ENCODE peak calls at places on chromosomes 1 and 21, in four cellular contexts. U, L, B and D are unnamed samples.

GRCh38 chr1:8956461-8957349 is 11.0 kb downstream of the CA6 start:
- DNase-seq in U (no peak), L (no peak), B (no peak), D (no peak)

GRCh38 chr1:31763671-31764306 is 351 bp downstream of the ADGRB2 start:
- DNase-seq in U (no peak), L (no peak), B (no peak), D (peak; percentile 65)

GRCh38 chr1:116273042-116273783 is 99.8 kb upstream of the ATP1A1 start:
- DNase-seq in U (no peak), L (no peak), B (no peak), D (no peak)

GRCh38 chr1:234065794-234066447 is 161.4 kb downstream of the SLC35F3 start:
- DNase-seq in U (peak; percentile 51), L (peak; percentile 69), B (peak; percentile 25), D (peak; percentile 86)

GRCh38 chr1:94660994-94661393 is 119.4 kb upstream of the F3 start:
- DNase-seq in U (no peak), L (no peak), B (no peak), D (no peak)

GRCh38 chr1:6185151-6185550 is 5.0 kb upstream of the CHD5 start:
- DNase-seq in U (no peak), L (no peak), B (no peak), D (no peak)

GRCh38 chr1:55246896-55247295 is 31.7 kb upstream of the USP24 start:
- DNase-seq in U (no peak), L (no peak), B (no peak), D (no peak)

GRCh38 chr1:158040323-158040722 is 46.9 kb downstream of the KIRREL1 start:
- DNase-seq in U (no peak), L (no peak), B (no peak), D (no peak)

GRCh38 chr1:163412216-163412615 is 90.5 kb downstream of the NUF2 start:
- DNase-seq in U (no peak), L (no peak), B (no peak), D (no peak)

GRCh38 chr1:199747984-199748383 is 279.5 kb upstream of the NR5A2 start:
- DNase-seq in U (no peak), L (no peak), B (no peak), D (no peak)

GRCh38 chr1:211895126-211895759 is 64.7 kb upstream of the LPGAT1 start:
- DNase-seq in U (no peak), L (no peak), B (no peak), D (no peak)

GRCh38 chr1:58988752-58989151 is 204.9 kb upstream of the JUN start:
- DNase-seq in U (no peak), L (no peak), B (no peak), D (no peak)

GRCh38 chr1:50968021-50968883 is 1.8 kb upstream of the CDKN2C start:
- DNase-seq in U (peak; percentile 62), L (peak; percentile 96), B (peak; percentile 95), D (peak; percentile 94)

GRCh38 chr1:246147471-246148461 is 359.3 kb downstream of the SMYD3 start:
- DNase-seq in U (no peak), L (no peak), B (no peak), D (no peak)

GRCh38 chr21:43331111-43331961 is 95.6 kb downstream of the SIK1 start:
- DNase-seq in U (no peak), L (no peak), B (no peak), D (no peak)

GRCh38 chr1:39632491-39633417 is 6.7 kb downstream of the HEYL start:
- DNase-seq in U (no peak), L (no peak), B (no peak), D (no peak)

GRCh38 chr1:171245458-171246064 is 2.7 kb upstream of the FMO1 start:
- DNase-seq in U (no peak), L (peak; percentile 38), B (no peak), D (peak; percentile 74)

GRCh38 chr1:48073773-48074172 is 76.6 kb upstream of the TRABD2B start:
- DNase-seq in U (no peak), L (no peak), B (no peak), D (no peak)

GRCh38 chr1:7609311-7609994 is 161.6 kb upstream of the VAMP3 start:
- DNase-seq in U (no peak), L (no peak), B (no peak), D (no peak)

GRCh38 chr1:228150458-228151169 is 884 bp downstream of the GJC2 start:
- DNase-seq in U (no peak), L (no peak), B (no peak), D (no peak)

GRCh38 chr1:43994794-43995790 is 3.7 kb downstream of the CCDC24 start:
- DNase-seq in U (no peak), L (peak; percentile 68), B (no peak), D (peak; percentile 87)

GRCh38 chr1:62682531-62682930 is 5.7 kb downstream of the DOCK7 start:
- DNase-seq in U (no peak), L (no peak), B (no peak), D (no peak)

GRCh38 chr1:21707891-21708290 is 38.7 kb upstream of the RAP1GAP start:
- DNase-seq in U (no peak), L (no peak), B (no peak), D (no peak)

GRCh38 chr21:45535341-45536081 is 6.7 kb downstream of the SLC19A1 start:
- DNase-seq in U (no peak), L (peak; percentile 74), B (no peak), D (no peak)

GRCh38 chr1:102107441-102107840 is 110.7 kb upstream of the OLFM3 start:
- DNase-seq in U (no peak), L (no peak), B (no peak), D (no peak)

GRCh38 chr1:179083031-179083345 is 1.1 kb downstream of the TOR3A start:
- DNase-seq in U (peak; percentile 66), L (peak; percentile 78), B (no peak), D (peak; percentile 71)

GRCh38 chr1:119686661-119687060 is 25.1 kb upstream of the PHGDH start:
- DNase-seq in U (no peak), L (no peak), B (peak; percentile 41), D (no peak)

GRCh38 chr1:222416001-222416791 is 131.7 kb downstream of the HHIPL2 start:
- DNase-seq in U (no peak), L (no peak), B (no peak), D (no peak)

GRCh38 chr1:157086299-157086698 is 13.3 kb downstream of the ETV3L start:
- DNase-seq in U (no peak), L (no peak), B (no peak), D (no peak)

GRCh38 chr1:208270679-208271111 is 26.5 kb upstream of the PLXNA2 start:
- DNase-seq in U (no peak), L (no peak), B (peak; percentile 91), D (no peak)

GRCh38 chr1:159199901-159200300 is 4.8 kb upstream of the ACKR1 start:
- DNase-seq in U (no peak), L (no peak), B (no peak), D (no peak)

GRCh38 chr1:25065246-25066238 is 135.5 kb upstream of the RUNX3 start:
- DNase-seq in U (no peak), L (no peak), B (no peak), D (no peak)

GRCh38 chr1:2044510-2045319 is 5.5 kb upstream of the PRKCZ start:
- DNase-seq in U (peak; percentile 87), L (peak; percentile 75), B (peak; percentile 3), D (peak; percentile 86)